ENCODE peak calls at places on chromosomes 3 and 15, in five cellular contexts. H is mammary epithelial cell; A is CD4-positive, alpha-beta T cell; L is lung; E is AG04450. V is an unnamed sample.
A peak's percentile ranks its signal among the peaks of the same experiment; 100 is the strongest.

GRCh38 chr3:181008796-181009195 is 19.3 kb upstream of the DNAJC19 start:
- DNase-seq in A (no peak), L (no peak), H (no peak), E (no peak), V (no peak)

GRCh38 chr3:98243843-98244242 is 20.2 kb upstream of the OR5H6 start:
- DNase-seq in L (no peak), H (no peak), A (no peak), E (no peak), V (no peak)

GRCh38 chr15:29516929-29517328 is 247.3 kb upstream of the NSMCE3 start:
- DNase-seq in L (no peak), H (no peak), A (no peak), E (no peak), V (no peak)

GRCh38 chr3:183435701-183436100 is 7.3 kb upstream of the MCF2L2 start:
- DNase-seq in E (no peak), L (no peak), H (no peak), A (no peak), V (peak; percentile 21)

GRCh38 chr3:14532691-14533456 is 7.3 kb downstream of the GRIP2 start:
- DNase-seq in H (peak; percentile 5), E (no peak), A (no peak), L (no peak), V (no peak)

GRCh38 chr3:136733317-136733833 is 18.8 kb downstream of the STAG1 start:
- DNase-seq in L (no peak), H (peak; percentile 22), A (no peak), E (no peak), V (no peak)

GRCh38 chr3:19046440-19046839 is 101.9 kb upstream of the KCNH8 start:
- DNase-seq in E (no peak), L (no peak), A (no peak), H (no peak), V (no peak)

GRCh38 chr3:109257269-109257668 is 59.0 kb downstream of the DPPA2 start:
- DNase-seq in E (peak; percentile 10), A (no peak), L (no peak), H (no peak), V (no peak)

GRCh38 chr15:71962537-71962936 is 152.2 kb downstream of the NR2E3 start:
- DNase-seq in L (no peak), A (no peak), H (no peak), E (no peak), V (no peak)

GRCh38 chr3:122942937-122943827 is 84.4 kb downstream of the SEMA5B start:
- DNase-seq in H (peak; percentile 52), E (peak; percentile 11), L (peak; percentile 81), A (no peak), V (peak; percentile 89)

GRCh38 chr3:122940628-122941086 is 86.9 kb downstream of the SEMA5B start:
- DNase-seq in E (no peak), A (no peak), L (no peak), H (no peak), V (no peak)

GRCh38 chr3:122943828-122944190 is 83.8 kb downstream of the SEMA5B start:
- DNase-seq in E (no peak), L (no peak), A (no peak), H (no peak), V (no peak)

GRCh38 chr3:122942241-122942640 is 85.3 kb downstream of the SEMA5B start:
- DNase-seq in E (no peak), A (no peak), H (peak; percentile 71), L (no peak), V (no peak)

DNA sequence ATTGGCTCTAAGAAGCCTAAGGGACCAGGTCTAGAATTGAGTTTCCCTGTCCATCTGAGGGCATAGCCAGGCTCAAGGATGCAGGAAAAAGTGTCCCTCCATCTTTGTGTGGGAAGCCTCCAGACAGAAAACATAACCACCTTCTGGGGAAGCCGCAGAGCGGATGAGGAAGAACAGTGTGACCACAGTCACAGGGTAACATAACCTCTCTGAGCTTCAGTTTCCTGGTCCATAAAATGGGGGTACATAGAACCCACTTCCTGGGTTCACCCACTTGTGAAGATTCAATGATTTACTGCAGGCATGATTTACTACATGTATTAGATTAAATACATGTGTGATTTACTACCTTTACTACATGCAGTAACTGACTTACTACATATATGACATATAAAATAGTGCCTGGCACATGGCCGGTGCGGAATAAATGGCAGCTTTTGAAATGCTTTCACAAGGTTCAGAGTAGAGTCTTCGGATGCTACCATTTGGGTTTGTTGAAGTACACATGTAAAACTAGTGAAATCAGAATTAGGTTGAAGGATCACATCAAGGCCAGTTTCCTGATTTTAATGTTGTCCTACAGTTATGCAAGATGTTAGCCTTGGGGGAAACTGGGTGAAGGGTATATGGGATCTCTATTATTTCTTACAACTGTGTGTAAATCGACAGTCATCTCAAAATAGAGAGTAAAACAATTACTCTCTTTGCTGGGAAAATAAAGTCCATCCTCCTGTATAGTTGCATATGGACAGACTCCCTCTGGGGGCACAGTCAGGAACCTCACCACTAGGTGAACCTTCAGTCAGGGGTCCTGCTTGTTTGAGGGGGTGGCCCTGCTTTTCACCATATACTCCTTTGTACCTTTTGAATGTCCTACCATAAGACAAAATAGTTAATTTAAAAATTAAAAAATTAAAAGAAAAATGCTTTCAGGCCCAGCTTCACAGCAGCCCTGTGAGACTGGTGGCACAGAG is 86.0 kb downstream of the SEMA5B start:
- DNase-seq in E (no peak), A (no peak), L (no peak), H (no peak), V (no peak)
- TF ChIP-seq CTCF in E (peak; percentile 60), A (no peak), L (no peak), H (peak; percentile 49), V (peak; percentile 43)

DNA sequence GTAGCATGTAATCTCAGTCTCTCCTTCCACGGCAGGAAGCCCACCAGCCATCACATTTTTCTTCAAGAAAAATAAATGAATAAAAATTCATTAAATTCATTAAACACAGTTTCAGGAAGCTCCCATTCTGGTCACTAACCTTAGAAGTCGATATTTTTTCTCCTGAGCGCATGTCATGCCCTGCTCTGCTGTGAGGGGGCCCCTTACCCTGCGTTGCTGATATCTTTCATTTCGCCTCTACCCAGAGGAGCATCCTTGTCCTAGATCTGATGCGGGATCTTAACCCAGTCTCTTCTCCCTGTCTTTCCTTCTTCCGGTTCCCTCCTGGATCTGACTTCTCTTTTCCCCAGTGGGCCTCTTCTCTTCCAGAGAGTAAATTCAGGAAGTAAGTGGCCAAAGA is 1.3 kb upstream of the ILDR1 start:
- DNase-seq in A (no peak), H (no peak), E (no peak), L (no peak), V (no peak)
- TF ChIP-seq CTCF in A (no peak), H (no peak), E (no peak), L (no peak), V (no peak)

GRCh38 chr3:81218023-81218422 is 543.4 kb downstream of the GBE1 start:
- DNase-seq in H (no peak), E (no peak), A (no peak), L (no peak), V (no peak)
- TF ChIP-seq CTCF in H (peak; percentile 43), E (peak; percentile 31), A (no peak), L (no peak), V (peak; percentile 63)

GRCh38 chr15:90087454-90088154 is 14.7 kb downstream of the IDH2 start:
- DNase-seq in L (no peak), A (no peak), E (no peak), H (no peak), V (no peak)
- TF ChIP-seq CTCF in L (no peak), A (no peak), E (peak; percentile 31), H (peak; percentile 32), V (no peak)

GRCh38 chr3:39812537-39812936 is 3.1 kb downstream of the MYRIP start:
- DNase-seq in H (no peak), E (no peak), L (no peak), A (no peak), V (no peak)
- TF ChIP-seq CTCF in H (peak; percentile 64), E (no peak), L (no peak), A (no peak), V (peak; percentile 41)

GRCh38 chr15:65395567-65396185 is 17.9 kb upstream of the IGDCC3 start:
- DNase-seq in H (no peak), A (no peak), E (no peak), L (no peak), V (no peak)
- TF ChIP-seq CTCF in H (no peak), A (no peak), E (no peak), L (no peak), V (no peak)

GRCh38 chr15:75508741-75509532 is 57.4 kb upstream of the SIN3A start:
- DNase-seq in A (no peak), H (peak; percentile 13), E (peak; percentile 20), L (no peak), V (no peak)
- TF ChIP-seq CTCF in A (peak; percentile 60), H (peak; percentile 56), E (peak; percentile 79), L (peak; percentile 18), V (peak; percentile 72)

GRCh38 chr3:95134693-95135375 is 1072.0 kb downstream of the NSUN3 start:
- DNase-seq in L (no peak), A (no peak), E (no peak), H (no peak), V (no peak)
- TF ChIP-seq CTCF in L (no peak), A (no peak), E (no peak), H (no peak), V (no peak)

DNA sequence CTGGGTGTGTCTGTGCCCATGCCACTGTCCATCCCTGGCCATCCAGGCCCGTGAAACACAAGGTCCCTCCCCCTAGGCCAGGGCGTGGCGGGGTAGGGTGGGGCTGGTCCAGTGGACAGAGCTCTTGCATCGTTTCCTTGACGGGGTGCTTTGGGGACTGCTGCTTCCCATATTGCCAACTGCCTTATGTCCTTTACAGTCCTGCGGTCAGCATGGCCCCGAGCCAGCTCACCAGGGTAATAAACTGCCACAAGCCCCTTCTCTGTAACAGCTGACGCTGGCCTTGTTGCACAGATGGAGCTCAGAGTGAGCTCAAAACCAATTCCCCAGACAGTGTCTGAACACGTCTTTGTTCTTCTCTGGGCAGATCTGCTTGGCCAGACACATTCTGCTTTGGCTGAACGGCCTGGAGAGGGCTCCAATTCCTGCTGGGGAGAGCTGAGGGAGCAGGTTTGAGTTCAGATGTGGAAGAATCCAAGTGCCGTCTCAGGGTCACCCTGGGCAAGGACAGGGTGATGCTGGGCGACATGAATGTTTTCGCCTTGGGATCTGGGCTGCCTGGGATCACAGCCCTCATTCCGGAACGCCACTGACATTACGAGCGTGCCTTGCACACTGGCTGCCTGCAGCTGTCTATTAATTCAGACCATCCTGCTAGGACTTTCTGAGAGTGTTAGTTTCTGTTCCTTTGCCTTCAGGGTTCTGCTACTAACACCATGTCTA is 51.5 kb downstream of the RGMA start:
- DNase-seq in H (peak; percentile 56), A (no peak), E (no peak), L (no peak), V (no peak)
- TF ChIP-seq CTCF in H (peak; percentile 45), A (no peak), E (peak; percentile 30), L (no peak), V (peak; percentile 41)

GRCh38 chr15:83404143-83404542 is 43.0 kb upstream of the SH3GL3 start:
- DNase-seq in A (no peak), E (no peak), H (no peak), L (no peak), V (peak; percentile 56)
- TF ChIP-seq CTCF in A (no peak), E (no peak), H (no peak), L (no peak), V (no peak)